ENCODE peak calls at places on chromosome 21, in six cellular contexts. X is H9, H is neuronal stem cell, R is breast epithelium, V is stomach, M is A549. C is an unnamed sample.

GRCh38 chr21:36860736-36861594 is 105.5 kb downstream of the HLCS start:
- DNase-seq in X (no peak), H (no peak), R (no peak), V (no peak), M (peak), C (no peak)

GRCh38 chr21:46211786-46212720 is 16.5 kb downstream of the LSS start:
- DNase-seq in X (no peak), H (no peak), R (no peak), V (no peak), M (no peak), C (peak)

GRCh38 chr21:44995257-44995941 is 55.6 kb downstream of the SLX9 start:
- DNase-seq in X (no peak), H (no peak), R (no peak), V (no peak), M (no peak), C (peak)

GRCh38 chr21:29149771-29150425 is 19.5 kb downstream of the MAP3K7CL start:
- DNase-seq in X (no peak), H (no peak), R (no peak), V (no peak), M (no peak), C (no peak)

GRCh38 chr21:45841033-45841432 is 140.5 kb upstream of the COL6A1 start:
- DNase-seq in X (no peak), H (no peak), R (no peak), V (no peak), M (no peak), C (no peak)

GRCh38 chr21:34526618-34527290 is 14.7 kb upstream of the KCNE1 start:
- DNase-seq in X (peak), H (peak), R (peak), V (peak), M (peak), C (no peak)

GRCh38 chr21:32813265-32813903 is 41.8 kb upstream of the PAXBP1 start:
- DNase-seq in X (peak), H (peak), R (no peak), V (no peak), M (no peak), C (no peak)

GRCh38 chr21:36518883-36519492 is 39.1 kb upstream of the CLDN14 start:
- DNase-seq in X (no peak), H (no peak), R (no peak), V (no peak), M (no peak), C (no peak)

GRCh38 chr21:30072496-30072895 is 94.1 kb downstream of the CLDN17 start:
- DNase-seq in X (peak), H (no peak), R (no peak), V (peak), M (peak), C (no peak)

GRCh38 chr21:44405948-44406872 is 49.1 kb upstream of the LRRC3 start:
- DNase-seq in X (peak), H (no peak), R (no peak), V (no peak), M (no peak), C (no peak)

GRCh38 chr21:43193651-43194302 is 25.0 kb downstream of the CRYAA start:
- DNase-seq in X (peak), H (no peak), R (peak), V (no peak), M (no peak), C (peak)

GRCh38 chr21:21177353-21177986 is 179.3 kb downstream of the NCAM2 start:
- DNase-seq in X (no peak), H (no peak), R (no peak), V (no peak), M (no peak), C (no peak)

GRCh38 chr21:39390212-39390765 is 41.4 kb upstream of the HMGN1 start:
- DNase-seq in X (peak), H (no peak), R (no peak), V (no peak), M (no peak), C (no peak)

GRCh38 chr21:41634211-41634694 is 126.3 kb upstream of the TMPRSS2 start:
- DNase-seq in X (peak), H (no peak), R (peak), V (no peak), M (peak), C (no peak)

GRCh38 chr21:16587141-16587570 is 857.4 kb downstream of the USP25 start:
- DNase-seq in X (peak), H (no peak), R (peak), V (peak), M (peak), C (peak)

GRCh38 chr21:45317401-45318145 is 29.9 kb upstream of the POFUT2 start:
- DNase-seq in X (peak), H (no peak), R (no peak), V (no peak), M (peak), C (no peak)

GRCh38 chr21:33940846-33941245 is 25.2 kb upstream of the ATP5PO start:
- DNase-seq in X (no peak), H (no peak), R (no peak), V (no peak), M (no peak), C (no peak)

GRCh38 chr21:31088196-31088751 is 50.0 kb upstream of the KRTAP19-8 start:
- DNase-seq in X (peak), H (no peak), R (no peak), V (no peak), M (no peak), C (no peak)

GRCh38 chr21:44942566-44942965 is 2.7 kb downstream of the SLX9 start:
- DNase-seq in X (no peak), H (no peak), R (no peak), V (no peak), M (no peak), C (no peak)

GRCh38 chr21:33664135-33664534 is 21.8 kb downstream of the ITSN1 start:
- DNase-seq in X (no peak), H (no peak), R (no peak), V (no peak), M (no peak), C (no peak)

GRCh38 chr21:14923468-14923867 is 141.3 kb downstream of the NRIP1 start:
- DNase-seq in X (no peak), H (no peak), R (no peak), V (no peak), M (no peak), C (no peak)

GRCh38 chr21:33360871-33361602 is 36.3 kb downstream of the IFNAR1 start:
- DNase-seq in X (peak), H (peak), R (peak), V (peak), M (peak), C (peak)

GRCh38 chr21:32455548-32455947 is 43.0 kb downstream of the EVA1C start:
- DNase-seq in X (no peak), H (no peak), R (peak), V (no peak), M (no peak), C (no peak)